ENCODE peak calls at places on chromosomes 6 and 20, in nine cellular contexts. W, J, Z, T, I, X, G, V and N are unnamed samples.

GRCh38 chr6:113980937-113981554 is 10.1 kb upstream of the HDAC2 start:
- DNase-seq in G (no peak), J (peak), X (no peak), W (peak), I (no peak), Z (no peak), V (no peak), T (peak), N (no peak)

GRCh38 chr6:166679566-166679965 is 52.5 kb upstream of the RPS6KA2 start:
- DNase-seq in V (no peak), J (no peak), T (no peak), Z (no peak), G (no peak), W (no peak), I (no peak), X (no peak), N (no peak)

GRCh38 chr6:3773696-3774298 is 22.3 kb upstream of the PXDC1 start:
- DNase-seq in W (no peak), I (no peak), T (peak), J (peak), Z (no peak), V (peak), G (no peak), X (no peak), N (no peak)

GRCh38 chr6:7051780-7052440 is 55.9 kb upstream of the RREB1 start:
- DNase-seq in V (peak), I (peak), J (peak), T (peak), Z (no peak), G (no peak), W (peak), X (peak), N (no peak)

GRCh38 chr20:49964964-49965780 is 17.6 kb upstream of the SNAI1 start:
- DNase-seq in I (peak), Z (no peak), X (no peak), W (peak), T (peak), G (no peak), J (no peak), V (peak), N (no peak)

GRCh38 chr20:41664584-41664983 is 46.4 kb upstream of the CHD6 start:
- DNase-seq in J (peak), I (no peak), Z (no peak), G (no peak), T (peak), V (no peak), W (peak), X (no peak), N (no peak)

GRCh38 chr6:147586044-147586443 is 77.6 kb downstream of the SAMD5 start:
- DNase-seq in T (peak), W (peak), X (no peak), I (no peak), Z (peak), J (peak), G (no peak), V (peak), N (peak)

GRCh38 chr20:51345601-51346101 is 196.9 kb downstream of the NFATC2 start:
- DNase-seq in J (peak), T (peak), G (no peak), V (peak), Z (no peak), W (peak), I (no peak), X (no peak), N (no peak)

GRCh38 chr6:13044390-13044789 is 283.9 kb downstream of the TBC1D7 start:
- DNase-seq in G (no peak), I (no peak), T (peak), W (no peak), J (no peak), X (no peak), V (no peak), Z (no peak), N (no peak)

GRCh38 chr6:52423971-52424381 is 3.8 kb downstream of the EFHC1 start:
- DNase-seq in G (peak), V (no peak), W (peak), T (peak), I (no peak), Z (peak), J (peak), X (no peak), N (no peak)

GRCh38 chr6:125868996-125869395 is 78.2 kb downstream of the NCOA7 start:
- DNase-seq in Z (no peak), T (peak), W (no peak), I (no peak), X (no peak), V (peak), G (no peak), J (no peak), N (no peak)

GRCh38 chr20:329851-330232 is 4.5 kb downstream of the SOX12 start:
- DNase-seq in Z (no peak), T (no peak), X (no peak), V (no peak), I (no peak), G (no peak), J (no peak), W (no peak), N (no peak)

GRCh38 chr6:6946477-6947145 is 161.2 kb upstream of the RREB1 start:
- DNase-seq in G (no peak), X (no peak), V (no peak), Z (no peak), T (no peak), I (no peak), J (no peak), W (no peak), N (no peak)

GRCh38 chr20:56574531-56575142 is 41.6 kb downstream of the FAM209B start:
- DNase-seq in T (peak), G (no peak), W (peak), I (no peak), J (no peak), X (no peak), Z (no peak), V (no peak), N (no peak)

GRCh38 chr6:43966374-43966658 is 160.9 kb downstream of the MRPL14 start:
- DNase-seq in X (no peak), Z (no peak), V (no peak), T (no peak), W (no peak), I (no peak), J (no peak), G (no peak), N (no peak)

GRCh38 chr6:111606620-111607115 is 990 bp upstream of the TRAF3IP2 start:
- DNase-seq in T (peak), I (no peak), X (no peak), J (peak), W (no peak), Z (no peak), V (no peak), G (no peak), N (no peak)

GRCh38 chr20:49110767-49111694 is 64.9 kb downstream of the CSE1L start:
- DNase-seq in V (no peak), X (no peak), T (no peak), Z (no peak), I (no peak), W (no peak), G (no peak), J (no peak), N (no peak)

GRCh38 chr6:132888701-132889100 is 74.3 kb downstream of the RPS12 start:
- DNase-seq in W (peak), G (no peak), I (no peak), J (peak), V (no peak), Z (peak), X (no peak), T (no peak), N (no peak)

GRCh38 chr6:161259302-161259701 is 14.6 kb downstream of the AGPAT4 start:
- DNase-seq in J (no peak), Z (no peak), V (no peak), I (no peak), G (no peak), X (no peak), T (no peak), W (no peak), N (no peak)

GRCh38 chr20:39897781-39898466 is 791.1 kb downstream of the MAFB start:
- DNase-seq in X (no peak), I (no peak), T (no peak), Z (no peak), V (no peak), G (no peak), W (no peak), J (peak), N (no peak)

GRCh38 chr20:37222086-37222485 is 39.5 kb downstream of the GHRH start:
- DNase-seq in T (no peak), G (no peak), Z (no peak), J (no peak), V (no peak), X (no peak), W (no peak), I (no peak), N (no peak)

GRCh38 chr6:31702421-31702818 is 704 bp downstream of the ABHD16A start:
- DNase-seq in V (no peak), W (peak), J (no peak), X (no peak), Z (no peak), G (no peak), T (no peak), I (no peak), N (no peak)

GRCh38 chr20:40583195-40583594 is 105.8 kb downstream of the MAFB start:
- DNase-seq in V (peak), J (no peak), Z (no peak), X (peak), G (no peak), W (no peak), T (no peak), I (no peak), N (no peak)

GRCh38 chr6:168713839-168714238 is 272.9 kb downstream of the SMOC2 start:
- DNase-seq in X (no peak), J (no peak), W (peak), I (peak), T (peak), Z (no peak), V (peak), G (no peak), N (no peak)

DNA sequence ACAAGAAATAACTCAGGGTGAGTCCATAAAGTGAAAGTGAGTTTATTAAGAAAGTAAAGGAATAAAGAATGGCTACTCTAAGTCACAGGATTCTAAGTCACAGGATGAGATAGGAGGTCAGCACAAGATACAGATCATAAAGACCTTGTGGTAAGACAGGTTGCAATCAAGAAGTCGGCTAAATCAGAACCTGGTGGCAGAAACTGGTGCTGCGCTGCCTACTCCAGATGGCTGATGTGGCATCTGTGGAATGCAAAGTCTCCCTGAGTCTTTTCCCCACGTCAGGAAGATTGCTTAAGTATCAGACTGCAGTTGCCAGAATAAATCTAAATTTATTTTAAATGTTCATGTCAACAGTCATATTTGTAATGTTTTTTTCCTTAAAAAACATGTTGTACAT is 10.7 kb upstream of the KCNK15 start:
- DNase-seq in T (peak), Z (no peak), W (peak), G (no peak), V (no peak), X (no peak), I (no peak), J (peak), N (no peak)
- TF ChIP-seq CTCF in T (peak), Z (peak), W (peak), G (peak), V (no peak), X (peak), I (no peak), J (peak), N (no peak)

DNA sequence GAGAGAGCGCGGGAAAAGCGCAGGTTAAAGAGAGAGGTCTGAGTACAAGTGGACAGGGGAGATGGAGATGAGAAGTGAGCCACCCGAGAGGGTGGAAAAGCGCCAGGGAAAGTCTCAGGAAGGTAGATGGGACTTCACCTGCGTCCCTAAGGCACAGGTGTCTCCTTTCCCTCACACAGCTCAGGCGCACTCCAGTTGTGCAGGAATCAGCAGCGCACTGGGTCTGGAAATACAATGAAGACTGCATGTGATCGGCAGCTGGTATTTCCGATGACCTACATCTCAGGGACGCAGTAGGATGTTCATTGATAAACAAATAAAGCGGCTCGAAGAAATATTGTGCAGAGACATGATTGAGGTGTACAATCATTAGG is 432 bp upstream of the KHDRBS2 start:
- DNase-seq in I (no peak), X (no peak), Z (no peak), W (no peak), T (no peak), G (no peak), J (no peak), V (no peak), N (no peak)
- H3K4me3 ChIP-seq in I (peak), X (peak), Z (peak), W (no peak), T (peak), G (peak), J (no peak), V (no peak), N (no peak)

GRCh38 chr6:53932502-53932901 is 137.7 kb downstream of the LRRC1 start:
- DNase-seq in V (no peak), X (no peak), I (no peak), J (no peak), T (no peak), W (no peak), G (no peak), Z (no peak), N (no peak)
- TF ChIP-seq CTCF in V (no peak), X (no peak), I (no peak), J (no peak), T (no peak), W (no peak), G (no peak), Z (no peak), N (no peak)

DNA sequence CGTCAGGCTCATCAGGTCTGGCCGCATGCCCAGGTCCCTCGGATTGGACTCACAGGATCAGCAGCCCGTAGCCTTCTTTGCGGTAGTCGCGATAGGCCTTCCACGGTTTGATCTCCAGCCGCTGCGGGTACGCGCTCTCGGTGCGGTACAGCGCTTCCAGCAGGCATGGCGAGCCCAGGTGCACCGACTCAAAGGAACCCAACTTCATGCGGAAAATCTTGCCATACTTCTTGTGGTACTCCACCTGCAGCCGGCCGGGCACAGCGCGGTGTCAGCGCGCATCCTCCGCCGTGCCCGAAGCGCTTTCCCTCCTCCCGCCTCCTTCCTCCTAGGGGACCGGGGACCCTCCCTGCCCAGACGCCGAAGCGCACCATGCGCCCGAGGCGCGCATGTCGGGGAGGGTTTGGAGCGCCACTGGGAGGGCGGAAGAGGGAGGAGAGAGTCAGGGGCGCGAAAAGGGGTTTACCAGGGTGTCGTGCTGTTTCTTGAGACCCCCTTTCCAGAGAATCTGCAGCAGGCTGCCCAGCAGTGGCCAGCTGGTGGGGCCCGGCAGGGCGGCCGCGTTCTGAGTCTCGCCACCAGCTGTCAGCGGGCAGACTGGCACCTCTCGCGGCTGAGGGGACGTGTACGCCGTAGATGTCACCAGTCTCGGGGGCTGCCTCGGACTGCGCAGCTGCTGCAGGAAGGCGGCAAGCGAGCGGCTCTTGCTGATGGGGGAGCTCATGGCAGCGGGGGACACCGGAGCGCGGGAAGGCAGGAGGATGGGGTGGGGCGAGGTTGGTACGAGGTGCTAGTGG is 732 bp downstream of the CYP24A1 start:
- DNase-seq in Z (no peak), W (no peak), G (no peak), J (peak), T (peak), V (no peak), I (no peak), X (no peak), N (no peak)
- H3K4me3 ChIP-seq in Z (peak), W (peak), G (peak), J (no peak), T (peak), V (no peak), I (no peak), X (no peak), N (no peak)

DNA sequence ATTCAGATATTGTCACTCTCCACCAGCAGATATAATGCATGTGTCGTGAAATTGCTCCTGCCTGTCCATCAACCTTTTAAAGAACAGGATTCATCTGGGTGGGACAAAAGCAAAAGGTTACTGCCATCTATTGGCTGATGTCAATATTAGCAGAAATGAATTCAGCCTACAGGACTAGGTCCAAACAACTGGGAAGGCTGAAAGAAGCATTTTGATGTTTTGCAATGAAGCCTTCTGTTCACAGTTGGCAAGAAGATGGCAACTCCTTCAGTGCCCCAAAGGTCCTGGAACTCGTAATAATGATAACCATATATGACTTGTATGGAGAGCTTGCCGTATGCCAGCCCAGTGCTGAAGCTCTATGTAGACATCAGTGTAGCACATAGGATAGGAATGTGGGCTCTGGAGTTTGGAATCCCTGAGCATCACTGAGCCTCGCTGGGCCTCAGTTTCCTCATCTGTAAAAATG is 7.5 kb downstream of the BCAS1 start:
- DNase-seq in J (peak), I (no peak), G (no peak), V (no peak), W (peak), X (no peak), Z (no peak), T (peak), N (peak)
- TF ChIP-seq CTCF in J (peak), I (peak), G (peak), V (peak), W (peak), X (peak), Z (peak), T (peak), N (peak)

GRCh38 chr6:151705994-151706733 is 101.3 kb upstream of the ESR1 start:
- DNase-seq in W (no peak), J (no peak), Z (no peak), I (no peak), V (no peak), G (no peak), T (no peak), X (no peak), N (no peak)
- H3K4me3 ChIP-seq in W (no peak), J (no peak), Z (no peak), I (no peak), V (no peak), G (no peak), T (no peak), X (no peak), N (no peak)

DNA sequence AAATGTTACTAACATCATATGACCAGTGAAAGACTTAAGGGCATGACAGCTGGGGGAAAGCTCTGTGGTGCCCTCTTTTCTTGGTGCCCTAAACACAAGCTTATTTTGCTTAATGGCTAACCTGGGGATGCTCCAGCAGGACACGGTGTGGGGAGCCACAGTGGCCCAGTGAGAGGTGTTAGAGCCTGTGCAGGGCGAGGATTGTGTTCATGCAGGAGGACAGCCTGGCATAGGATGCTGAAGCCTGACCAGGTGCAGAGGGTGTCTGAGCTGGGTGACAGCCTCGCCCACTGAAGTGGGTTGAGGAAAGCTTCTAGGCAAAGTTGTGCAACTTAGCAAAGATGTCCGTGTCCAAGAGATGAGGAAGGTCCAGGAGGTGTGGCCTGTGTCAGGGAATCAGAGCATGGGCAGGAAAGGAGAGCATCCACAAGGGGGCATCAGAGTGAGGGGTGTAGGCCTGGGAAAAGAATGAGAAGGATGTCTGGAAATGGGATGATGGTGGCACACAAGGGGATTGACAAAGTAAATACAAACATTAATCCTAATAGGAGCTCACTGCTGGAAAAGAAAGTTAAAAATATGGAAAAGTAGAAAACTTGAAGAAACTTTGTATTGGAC is 33.9 kb downstream of the SLC17A4 start:
- DNase-seq in I (peak), X (peak), Z (no peak), V (peak), W (peak), T (peak), J (peak), G (no peak), N (peak)
- TF ChIP-seq CTCF in I (peak), X (peak), Z (peak), V (no peak), W (peak), T (peak), J (peak), G (peak), N (peak)

GRCh38 chr6:79574636-79575035 is 37.4 kb upstream of the LCA5 start:
- DNase-seq in I (no peak), Z (peak), W (peak), X (no peak), G (no peak), V (no peak), J (peak), T (peak), N (no peak)

GRCh38 chr6:79570802-79571367 is 33.7 kb upstream of the LCA5 start:
- DNase-seq in G (no peak), T (peak), Z (peak), J (peak), W (no peak), I (no peak), X (no peak), V (no peak), N (no peak)

DNA sequence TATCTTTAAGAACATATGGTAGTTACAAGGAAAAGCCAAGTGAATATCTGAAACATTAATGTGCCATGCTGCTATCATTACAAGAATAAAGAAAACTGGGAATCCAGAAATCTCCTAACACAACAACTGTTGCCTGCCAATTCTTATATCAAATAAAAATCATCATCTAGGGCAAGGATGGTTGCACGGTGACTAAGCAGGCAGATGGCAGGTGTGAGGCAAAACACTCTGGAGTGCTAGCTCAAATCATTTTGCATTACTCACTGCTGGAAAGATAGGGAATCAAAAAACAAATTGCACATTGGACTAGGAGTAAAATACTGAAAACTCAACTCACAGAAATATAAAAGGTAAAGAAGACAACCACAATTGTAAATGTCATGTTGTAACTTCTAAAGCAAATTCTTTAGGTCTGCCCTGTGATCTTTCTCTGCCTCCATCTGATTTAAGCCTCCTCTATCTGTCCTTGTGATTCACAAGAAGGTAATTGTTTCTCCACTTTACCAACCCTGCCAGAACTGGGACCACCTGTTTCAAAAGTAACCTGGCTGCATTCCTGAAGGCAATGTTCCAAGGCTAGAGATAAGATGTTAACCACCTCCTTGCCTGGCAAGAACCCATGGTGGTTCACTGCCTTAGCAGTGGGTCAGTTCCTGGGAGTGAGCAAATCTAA is 33.0 kb upstream of the LCA5 start:
- DNase-seq in I (peak), J (no peak), T (peak), Z (peak), W (peak), G (no peak), V (peak), X (no peak), N (no peak)
- H3K4me3 ChIP-seq in I (peak), J (no peak), T (no peak), Z (no peak), W (peak), G (no peak), V (no peak), X (peak), N (no peak)